ENCODE peak calls at places on chromosomes 12 and 14, in four cellular contexts. J is astrocyte of the spinal cord, P is cardiac muscle cell, A is AG09319. H is an unnamed sample.

GRCh38 chr12:77667101-77667500 is 163.6 kb upstream of the NAV3 start:
- DNase-seq in J (peak), P (no peak), A (no peak), H (no peak)

GRCh38 chr14:59337151-59337611 is 128.0 kb downstream of the GPR135 start:
- DNase-seq in J (peak), P (no peak), A (peak), H (no peak)

GRCh38 chr12:51393676-51394545 is 2.7 kb upstream of the GALNT6 start:
- DNase-seq in J (peak), P (no peak), A (peak), H (no peak)

GRCh38 chr14:33996450-33996849 is 45.6 kb upstream of the EGLN3 start:
- DNase-seq in J (no peak), P (no peak), A (no peak), H (no peak)

GRCh38 chr12:55742719-55743130 is at the start of gene GDF11:
- DNase-seq in J (peak), P (peak), A (no peak), H (peak)

GRCh38 chr14:103408491-103409155 is 23.4 kb downstream of the MARK3 start:
- DNase-seq in J (no peak), P (no peak), A (no peak), H (no peak)

GRCh38 chr14:47626151-47627035 is 49.0 kb downstream of the MDGA2 start:
- DNase-seq in J (no peak), P (no peak), A (no peak), H (no peak)

GRCh38 chr12:96033549-96034389 is 1.6 kb downstream of the LTA4H start:
- DNase-seq in J (no peak), P (no peak), A (no peak), H (no peak)

GRCh38 chr12:132786192-132786591 is 24.6 kb upstream of the ANKLE2 start:
- DNase-seq in J (no peak), P (no peak), A (no peak), H (no peak)

GRCh38 chr14:76876076-76876475 is 49.9 kb downstream of the LRRC74A start:
- DNase-seq in J (peak), P (peak), A (peak), H (peak)

GRCh38 chr12:27619308-27619707 is 76.9 kb upstream of the REP15 start:
- DNase-seq in J (peak), P (no peak), A (no peak), H (no peak)

GRCh38 chr12:101841069-101841468 is 10.3 kb upstream of the GNPTAB start:
- DNase-seq in J (no peak), P (no peak), A (no peak), H (no peak)

GRCh38 chr12:48683534-48683933 is 1.5 kb upstream of the KANSL2 start:
- DNase-seq in J (no peak), P (no peak), A (no peak), H (no peak)

GRCh38 chr12:106068296-106068695 is 70.5 kb downstream of the NUAK1 start:
- DNase-seq in J (no peak), P (no peak), A (no peak), H (no peak)

GRCh38 chr14:73460691-73461127 is 2.4 kb upstream of the NUMB start:
- DNase-seq in J (peak), P (no peak), A (no peak), H (no peak)

GRCh38 chr14:95337052-95337595 is 17.4 kb upstream of the CLMN start:
- DNase-seq in J (no peak), P (no peak), A (no peak), H (no peak)

DNA sequence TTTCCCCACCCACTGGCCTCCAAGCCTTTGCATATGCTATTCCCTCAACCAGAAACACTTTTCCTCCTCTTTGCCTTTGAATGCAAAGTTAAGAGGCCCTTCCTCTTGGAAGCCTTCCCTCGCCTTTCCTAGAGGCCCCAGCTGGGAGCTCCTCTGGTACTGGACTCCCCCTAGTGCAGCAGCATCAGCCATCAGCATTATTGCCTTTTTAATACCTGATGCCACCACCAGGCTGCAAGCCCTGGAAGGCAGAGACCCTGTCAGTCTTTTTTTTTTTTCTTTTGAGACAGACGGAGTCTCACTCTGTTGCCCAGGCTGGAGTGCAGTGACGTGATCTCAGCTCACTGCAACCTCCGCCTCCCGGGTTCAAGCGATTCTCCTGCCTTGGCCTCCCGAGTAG is 19.1 kb upstream of the PLA2G1B start:
- DNase-seq in J (no peak), P (no peak), A (no peak), H (no peak)
- TF ChIP-seq CTCF in J (no peak), P (no peak), A (no peak), H (peak)

GRCh38 chr12:56840922-56841321 is 77.8 kb downstream of the HSD17B6 start:
- DNase-seq in J (peak), P (no peak), A (no peak), H (no peak)

GRCh38 chr12:56836317-56836716 is 73.2 kb downstream of the HSD17B6 start:
- DNase-seq in J (peak), P (no peak), A (no peak), H (no peak)

GRCh38 chr12:56836800-56837663 is 73.9 kb downstream of the HSD17B6 start:
- DNase-seq in J (peak), P (no peak), A (no peak), H (no peak)

GRCh38 chr12:56838602-56839488 is 75.7 kb downstream of the HSD17B6 start:
- DNase-seq in J (peak), P (no peak), A (no peak), H (no peak)

DNA sequence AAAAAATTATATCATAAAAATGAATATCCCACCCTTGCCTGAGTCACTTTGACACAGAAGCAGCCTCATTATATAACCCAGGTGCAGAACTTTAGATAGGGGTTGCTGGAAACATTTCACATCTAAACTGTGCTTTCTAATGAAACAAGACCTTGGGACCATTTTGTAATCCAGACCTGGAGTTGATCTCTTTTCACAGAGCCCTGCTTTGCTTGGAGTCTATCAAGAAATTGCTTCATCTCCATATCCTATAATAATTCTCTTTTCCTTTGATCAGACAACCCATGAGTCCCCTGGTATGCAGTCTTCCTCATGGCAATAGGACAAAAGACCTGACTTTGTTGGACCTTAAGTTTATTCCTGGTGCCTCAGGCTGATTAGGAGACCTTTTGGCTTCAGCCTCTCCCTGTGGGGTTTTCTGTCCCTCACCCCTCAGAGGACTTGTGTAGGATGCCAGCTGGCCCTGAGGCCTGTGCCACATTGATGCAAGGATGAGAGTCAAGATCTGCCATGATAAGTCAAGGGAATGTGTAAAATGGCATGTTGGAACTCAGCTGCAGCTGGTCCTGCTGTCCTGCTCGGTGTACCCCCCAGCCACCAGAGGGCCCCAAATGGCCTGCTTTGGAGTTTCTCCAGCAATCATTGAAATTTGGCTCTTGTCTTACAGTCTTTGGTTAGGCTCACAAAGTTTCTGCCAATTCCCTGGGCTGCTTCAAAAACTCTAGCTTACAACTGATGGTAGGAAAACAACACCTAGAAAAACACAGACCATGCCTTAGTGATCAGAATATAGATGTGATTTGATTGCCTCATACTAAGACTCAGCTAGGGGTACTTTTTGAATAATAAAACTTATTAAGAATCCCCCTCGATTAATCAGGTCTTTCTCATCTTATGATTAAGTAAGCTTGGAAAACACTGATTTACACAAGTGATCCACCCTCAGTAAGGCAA is 76.6 kb downstream of the HSD17B6 start:
- DNase-seq in J (peak), P (peak), A (no peak), H (no peak)
- TF ChIP-seq CTCF in J (peak), P (peak), A (peak), H (peak)

DNA sequence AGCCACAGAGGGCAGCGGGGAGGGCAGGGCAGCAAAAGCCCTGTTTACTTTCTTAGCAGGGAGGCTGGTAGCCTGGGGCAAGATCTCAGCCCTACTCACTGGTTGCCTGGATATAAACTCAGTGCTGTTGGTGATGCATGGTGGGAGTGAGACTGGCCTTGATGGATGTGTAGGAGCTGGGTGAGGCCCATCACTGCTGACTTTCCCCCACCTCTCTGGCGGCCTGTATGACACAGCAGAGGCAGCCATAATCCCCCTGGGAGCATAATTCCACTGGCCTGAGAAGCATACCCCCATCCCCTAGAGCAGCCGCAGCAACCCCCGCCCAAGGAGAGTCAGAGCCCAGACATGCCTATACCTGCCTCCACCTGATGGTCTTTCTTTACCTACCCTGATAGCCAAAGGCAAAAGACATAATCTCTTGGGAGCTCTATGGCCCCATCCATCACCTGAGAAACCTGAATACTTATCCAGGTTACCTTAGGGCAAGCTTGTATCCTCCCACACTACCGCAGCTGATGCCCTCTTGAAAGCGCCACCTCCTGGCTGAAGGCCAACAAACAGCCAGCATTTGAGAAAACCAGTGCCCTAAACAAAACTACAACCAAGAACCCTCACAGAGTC is 59.3 kb downstream of the DNAI7 start:
- DNase-seq in J (peak), P (no peak), A (no peak), H (no peak)
- TF ChIP-seq CTCF in J (no peak), P (no peak), A (no peak), H (no peak)

GRCh38 chr12:52692253-52692652 is 11.1 kb downstream of the KRT77 start:
- DNase-seq in J (no peak), P (peak), A (no peak), H (peak)
- TF ChIP-seq CTCF in J (peak), P (peak), A (no peak), H (peak)

DNA sequence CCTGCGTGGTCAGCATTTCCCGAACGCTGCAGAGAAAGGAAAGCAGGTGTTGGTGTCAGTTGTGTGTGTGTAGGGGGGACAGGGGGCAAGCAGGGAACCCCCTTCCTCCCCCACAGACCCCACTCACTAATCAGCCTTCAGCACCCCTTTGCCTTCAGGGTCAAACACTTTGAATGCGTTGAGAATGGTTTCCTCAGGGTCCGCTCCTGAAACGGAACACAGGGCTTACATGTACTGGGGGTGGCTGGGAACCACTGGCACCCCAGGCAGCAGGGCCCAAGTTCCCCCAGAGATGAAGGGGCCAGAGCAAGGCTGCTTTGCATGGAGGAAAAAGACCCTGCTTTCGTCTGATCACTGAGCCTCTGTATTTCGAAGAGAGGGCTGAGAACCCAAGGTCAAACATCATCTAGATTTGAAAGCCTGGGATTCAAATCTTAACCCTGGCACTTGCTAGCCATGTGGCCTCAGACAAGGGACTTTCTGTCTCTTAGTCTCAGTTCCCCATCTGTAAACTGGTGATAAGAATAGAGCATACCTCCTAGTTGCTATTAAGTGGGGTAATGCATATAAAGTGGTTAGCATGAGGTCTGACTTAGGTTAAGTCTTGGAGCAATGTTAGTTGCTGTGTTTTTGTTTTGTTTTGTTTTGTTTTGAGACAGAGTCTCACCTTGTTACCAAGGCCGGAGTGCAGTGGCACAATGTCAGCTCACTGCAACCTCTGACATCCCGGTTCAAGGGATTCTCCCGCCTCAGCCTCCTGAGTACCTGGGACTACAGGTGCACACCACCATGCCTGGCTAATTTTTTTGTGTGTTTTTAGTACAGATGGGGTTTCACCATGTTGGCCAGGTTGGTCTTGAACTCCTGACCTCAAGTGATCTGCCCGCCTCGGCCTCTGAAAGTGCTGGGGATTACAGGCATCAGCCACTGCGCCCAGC is 7.0 kb downstream of the MYL2 start:
- DNase-seq in J (no peak), P (no peak), A (no peak), H (no peak)
- TF ChIP-seq CTCF in J (no peak), P (no peak), A (no peak), H (no peak)

GRCh38 chr12:123938679-123939480 is 33.8 kb downstream of the CCDC92 start:
- DNase-seq in J (no peak), P (peak), A (no peak), H (no peak)
- TF ChIP-seq CTCF in J (peak), P (peak), A (peak), H (peak)

GRCh38 chr12:66405395-66405794 is 103.1 kb downstream of the HELB start:
- DNase-seq in J (peak), P (no peak), A (no peak), H (no peak)

GRCh38 chr12:66403746-66404145 is 101.5 kb downstream of the HELB start:
- DNase-seq in J (no peak), P (no peak), A (no peak), H (no peak)

DNA sequence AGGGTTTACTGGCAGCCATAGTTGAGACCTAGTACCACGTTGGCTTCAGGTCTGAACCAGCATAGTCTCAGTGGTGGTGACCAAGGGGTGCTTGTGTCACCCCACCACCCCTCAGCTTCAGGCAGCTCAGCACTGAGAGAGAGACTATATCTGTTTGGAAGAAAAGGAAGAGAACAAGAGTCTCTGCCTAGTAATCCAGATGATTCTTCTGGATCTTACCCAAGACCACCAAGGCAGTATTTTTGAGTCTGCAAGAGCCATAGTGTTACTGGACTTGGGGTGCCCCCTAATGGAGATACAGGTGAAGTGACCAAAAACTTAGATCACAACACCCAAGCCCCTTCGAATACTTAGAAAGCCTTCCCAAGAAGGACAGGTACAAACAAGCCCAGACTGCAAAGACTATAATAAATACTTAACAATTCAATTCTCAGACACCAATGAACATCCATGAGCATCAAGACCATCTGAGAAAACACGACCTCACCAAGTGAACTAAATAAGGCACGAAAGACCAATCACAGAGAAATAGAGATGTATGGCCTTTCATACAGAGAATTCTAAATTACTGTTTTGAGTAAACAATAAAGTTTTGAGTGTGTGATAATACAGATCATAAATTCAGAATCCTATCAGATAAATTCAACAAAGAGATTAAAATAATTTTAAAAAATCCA is 107.0 kb downstream of the HELB start:
- DNase-seq in J (peak), P (peak), A (peak), H (no peak)
- TF ChIP-seq CTCF in J (peak), P (peak), A (peak), H (peak)